ENCODE peak calls at places on chromosomes 11 and 22, in four cellular contexts. D is SK-N-SH, J is sigmoid colon, P is transverse colon. Q is an unnamed sample. For H3K27me3, the result is how much of the 10 kb centered on the place peaks cover.

GRCh38 chr22:19619144-19620009 is 94.9 kb upstream of the SEPTIN5 start:
- DNase-seq in D (no peak), P (no peak), J (no peak), Q (no peak)

GRCh38 chr11:85423794-85424193 is 203.3 kb downstream of the DLG2 start:
- DNase-seq in P (no peak), J (no peak), D (no peak), Q (no peak)

GRCh38 chr11:1236316-1237127 is 13.7 kb downstream of the MUC5B start:
- DNase-seq in D (no peak), P (no peak), J (peak), Q (peak)

GRCh38 chr11:44333271-44334218 is 23.6 kb upstream of the ALX4 start:
- DNase-seq in P (no peak), D (no peak), J (no peak), Q (no peak)

GRCh38 chr11:11157201-11157600 is 195.8 kb downstream of the CSNK2A3 start:
- DNase-seq in J (no peak), P (no peak), D (peak), Q (no peak)

GRCh38 chr11:75365711-75366181 is 14.3 kb upstream of the ARRB1 start:
- DNase-seq in J (no peak), D (no peak), P (no peak), Q (no peak)

GRCh38 chr11:13664351-13664750 is 4.1 kb upstream of the FAR1 start:
- DNase-seq in D (no peak), J (no peak), P (no peak), Q (no peak)

GRCh38 chr22:46328797-46329196 is 6.7 kb upstream of the TRMU start:
- DNase-seq in P (no peak), D (no peak), J (no peak), Q (no peak)

GRCh38 chr11:13098890-13099289 is 89.8 kb downstream of the RASSF10 start:
- DNase-seq in D (no peak), J (no peak), P (no peak), Q (no peak)

GRCh38 chr22:36301851-36302250 is 48.9 kb downstream of the APOL1 start:
- DNase-seq in D (no peak), P (no peak), J (no peak), Q (no peak)

GRCh38 chr11:69906453-69906907 is 87.3 kb upstream of the FGF3 start:
- DNase-seq in J (no peak), D (peak), P (no peak), Q (no peak)

GRCh38 chr11:68504432-68505066 is 44.0 kb downstream of the PPP6R3 start:
- DNase-seq in J (no peak), P (no peak), D (no peak), Q (no peak)

GRCh38 chr11:29256580-29256979 is 760.2 kb downstream of the KCNA4 start:
- DNase-seq in P (no peak), D (no peak), J (no peak), Q (no peak)

GRCh38 chr11:69921429-69922014 is 102.3 kb upstream of the FGF3 start:
- DNase-seq in J (peak), P (no peak), D (no peak), Q (peak)

GRCh38 chr11:94586978-94587377 is 19.8 kb downstream of the PIWIL4 start:
- DNase-seq in P (no peak), D (no peak), J (no peak), Q (no peak)

GRCh38 chr11:61488651-61489291 is 19.8 kb upstream of the LRRC10B start:
- DNase-seq in D (peak), J (no peak), P (peak), Q (no peak)

GRCh38 chr22:46044718-46045458 is 67.9 kb upstream of the WNT7B start:
- DNase-seq in J (peak), D (no peak), P (peak), Q (peak)

GRCh38 chr11:36362902-36363301 is 66.8 kb downstream of the PRR5L start:
- DNase-seq in J (no peak), D (no peak), P (no peak), Q (no peak)

GRCh38 chr11:132367293-132367692 is 996.9 kb downstream of the NTM start:
- DNase-seq in J (no peak), D (no peak), P (no peak), Q (no peak)

GRCh38 chr11:8338138-8338537 is 74.5 kb upstream of the LMO1 start:
- DNase-seq in J (no peak), P (peak), D (peak), Q (no peak)

GRCh38 chr11:101128571-101129202 is 926 bp downstream of the PGR start:
- DNase-seq in J (peak), D (peak), P (no peak), Q (no peak)

GRCh38 chr22:26462051-26462450 is 21.5 kb downstream of the HPS4 start:
- DNase-seq in P (no peak), J (no peak), D (no peak), Q (no peak)

GRCh38 chr11:12461516-12461915 is 84.1 kb downstream of the PARVA start:
- DNase-seq in P (no peak), D (peak), J (no peak), Q (no peak)

GRCh38 chr22:46057206-46057605 is 80.2 kb upstream of the WNT7B start:
- DNase-seq in J (peak), D (no peak), P (peak), Q (peak)

GRCh38 chr11:105862736-105863367 is 159.2 kb downstream of the MSANTD4 start:
- DNase-seq in P (no peak), D (peak), J (no peak), Q (no peak)

GRCh38 chr11:101738494-101738893 is 154.7 kb upstream of the TRPC6 start:
- DNase-seq in P (no peak), D (no peak), J (no peak), Q (no peak)

GRCh38 chr11:72418834-72419560 is 15.3 kb downstream of the CLPB start:
- DNase-seq in J (peak), P (no peak), D (no peak), Q (no peak)

GRCh38 chr11:127056338-127056971 is 55.9 kb upstream of the KIRREL3 start:
- DNase-seq in P (no peak), J (no peak), D (peak), Q (no peak)

GRCh38 chr11:118610773-118611432 is 3.5 kb downstream of the PHLDB1 start:
- DNase-seq in D (no peak), P (peak), J (peak), Q (peak)

GRCh38 chr11:19073454-19074415 is 13.2 kb upstream of the MRGPRX2 start:
- DNase-seq in J (no peak), P (no peak), D (no peak), Q (no peak)

GRCh38 chr22:24027991-24028390 is 16.9 kb downstream of the CABIN1 start:
- DNase-seq in P (no peak), D (no peak), J (no peak), Q (no peak)

GRCh38 chr11:123707206-123707605 is 34.3 kb downstream of the ZNF202 start:
- DNase-seq in D (no peak), J (no peak), P (no peak), Q (no peak)

GRCh38 chr11:110125632-110126031 is 32.4 kb downstream of the ZC3H12C start:
- DNase-seq in J (no peak), P (no peak), D (no peak), Q (no peak)

GRCh38 chr11:39247570-39248137 is 2211.8 kb downstream of the LRRC4C start:
- DNase-seq in P (no peak), D (no peak), J (no peak), Q (no peak)

GRCh38 chr11:33018840-33019239 is 3.2 kb downstream of the DEPDC7 start:
- DNase-seq in D (no peak), J (no peak), P (no peak), Q (no peak)

DNA sequence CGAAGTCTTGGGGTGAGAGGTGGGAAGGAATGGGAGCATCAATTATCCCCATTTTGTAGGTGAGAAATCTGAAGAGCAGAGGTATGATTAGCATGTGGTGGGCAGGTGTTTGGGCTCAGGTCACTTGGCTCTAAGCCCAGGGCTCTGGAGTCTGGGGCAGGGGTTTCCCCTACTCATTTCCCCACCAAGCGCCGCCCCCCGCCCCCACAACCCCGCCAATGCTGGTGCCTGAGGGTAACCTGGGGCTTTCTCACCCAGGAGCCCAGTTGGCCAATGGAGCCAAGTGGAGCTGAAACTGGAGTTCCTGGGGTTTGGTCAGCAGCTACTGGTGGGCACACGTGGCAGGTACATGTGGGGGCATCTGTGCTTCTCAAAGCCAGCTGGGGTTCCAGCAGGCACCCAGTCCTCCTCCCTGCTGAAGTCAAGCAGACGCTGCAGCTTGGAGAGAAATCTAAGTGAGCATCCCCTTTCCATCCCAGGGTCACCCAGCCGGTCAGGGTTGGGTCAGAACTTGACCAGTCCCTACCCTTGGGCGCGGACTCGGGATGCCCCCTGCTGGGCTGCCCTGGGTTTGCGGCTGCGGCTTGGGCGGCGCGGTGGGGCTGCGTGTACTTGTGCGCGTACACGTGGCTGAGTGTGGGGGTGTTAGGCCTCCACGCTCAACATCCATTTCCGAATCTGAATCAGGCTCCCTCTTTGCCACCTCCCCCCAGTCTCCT is 1.6 kb upstream of the CHRM1 start:
- DNase-seq in D (no peak), P (no peak), J (no peak), Q (no peak)
- H3K27me3 ChIP-seq in D (under half), P (half or more), J (under half), Q (half or more)

DNA sequence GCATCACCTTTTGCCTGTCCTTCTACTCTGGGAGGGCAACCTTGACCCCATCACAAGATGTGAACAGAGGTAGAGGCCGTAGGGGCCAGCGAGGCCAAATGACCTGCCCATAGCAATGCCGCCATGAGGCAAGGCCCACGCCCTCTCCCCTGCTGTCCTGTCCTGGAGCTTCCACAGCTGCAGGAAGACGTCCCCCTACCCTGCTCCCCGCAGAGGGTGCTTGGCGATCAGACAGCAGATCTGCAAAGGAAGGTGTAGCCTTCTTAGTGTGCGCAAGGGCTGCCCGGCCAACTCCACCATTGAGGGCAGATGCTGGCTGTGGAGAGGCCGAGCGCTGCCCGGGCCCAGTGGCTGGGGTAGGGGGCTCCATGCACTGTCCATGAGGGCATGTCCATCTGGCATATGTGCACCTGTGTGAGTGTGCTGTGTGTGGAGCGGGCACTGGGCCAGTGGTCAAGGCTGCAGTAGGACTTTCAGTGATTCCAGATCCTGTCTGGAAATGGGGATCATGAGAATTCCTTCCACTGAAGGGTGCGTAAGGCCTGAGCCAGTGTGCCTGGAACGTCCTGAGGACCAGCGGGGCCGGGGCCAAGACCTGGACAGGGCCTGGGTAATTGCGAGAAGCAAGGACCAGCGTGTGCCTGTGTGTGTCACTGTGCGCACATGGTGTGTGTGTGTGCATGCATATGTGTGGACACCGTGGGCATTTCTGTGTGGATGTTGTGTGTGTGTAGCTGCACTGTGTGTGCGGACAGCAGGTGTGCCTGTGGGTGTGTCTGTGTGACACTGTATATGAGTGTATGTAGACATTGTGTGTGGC is 11.0 kb downstream of the TRPM5 start:
- DNase-seq in J (no peak), D (no peak), P (no peak), Q (peak)
- TF ChIP-seq EP300 in J (no peak), D (no peak), P (no peak), Q (no peak)

GRCh38 chr11:30586251-30587144 is at the start of gene MPPED2:
- DNase-seq in J (peak), D (peak), P (peak), Q (peak)
- H3K27me3 ChIP-seq in J (under half), D (under half), P (half or more), Q (under half)

GRCh38 chr11:130582176-130582575 is 133.7 kb downstream of the ADAMTS15 start:
- DNase-seq in D (no peak), P (no peak), J (no peak), Q (no peak)

GRCh38 chr11:130576146-130576545 is 127.7 kb downstream of the ADAMTS15 start:
- DNase-seq in D (no peak), J (no peak), P (no peak), Q (no peak)

GRCh38 chr11:130580372-130580771 is 131.9 kb downstream of the ADAMTS15 start:
- DNase-seq in P (no peak), D (no peak), J (no peak), Q (no peak)

GRCh38 chr11:130581631-130582030 is 133.2 kb downstream of the ADAMTS15 start:
- DNase-seq in P (no peak), J (no peak), D (no peak), Q (no peak)

DNA sequence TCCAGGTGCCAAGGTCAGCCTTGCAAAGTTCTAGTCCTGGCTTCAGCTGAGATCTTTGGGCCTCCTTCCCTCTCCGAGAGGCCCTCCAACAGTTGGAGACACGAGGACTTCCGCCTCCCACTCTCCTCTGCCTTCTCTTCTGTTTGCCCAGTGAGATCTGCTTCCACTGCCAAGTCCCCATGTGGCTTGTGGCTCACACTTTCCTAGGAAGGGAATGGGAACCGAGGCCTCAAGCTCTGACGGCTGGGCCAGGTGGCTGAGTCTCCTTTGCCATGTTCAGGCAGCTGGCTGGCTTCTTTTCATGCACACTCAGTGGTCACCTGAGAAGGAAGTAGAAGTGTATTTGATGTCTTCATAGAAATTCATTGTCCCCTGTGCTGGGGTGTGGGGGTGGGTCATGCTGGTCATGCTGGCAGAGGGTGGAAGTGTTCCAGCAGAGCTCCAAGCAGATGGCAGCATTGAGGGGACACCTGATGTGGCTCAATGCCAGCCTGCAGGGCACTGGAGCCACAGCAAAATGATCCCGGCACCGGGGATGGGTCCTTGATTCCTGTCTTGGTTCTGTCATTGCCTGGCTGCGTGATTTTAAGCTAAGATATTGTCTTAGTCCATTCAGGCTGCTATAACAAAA is 130.4 kb downstream of the ADAMTS15 start:
- DNase-seq in J (no peak), D (no peak), P (no peak), Q (no peak)
- TF ChIP-seq EP300 in J (no peak), D (no peak), P (no peak), Q (no peak)

DNA sequence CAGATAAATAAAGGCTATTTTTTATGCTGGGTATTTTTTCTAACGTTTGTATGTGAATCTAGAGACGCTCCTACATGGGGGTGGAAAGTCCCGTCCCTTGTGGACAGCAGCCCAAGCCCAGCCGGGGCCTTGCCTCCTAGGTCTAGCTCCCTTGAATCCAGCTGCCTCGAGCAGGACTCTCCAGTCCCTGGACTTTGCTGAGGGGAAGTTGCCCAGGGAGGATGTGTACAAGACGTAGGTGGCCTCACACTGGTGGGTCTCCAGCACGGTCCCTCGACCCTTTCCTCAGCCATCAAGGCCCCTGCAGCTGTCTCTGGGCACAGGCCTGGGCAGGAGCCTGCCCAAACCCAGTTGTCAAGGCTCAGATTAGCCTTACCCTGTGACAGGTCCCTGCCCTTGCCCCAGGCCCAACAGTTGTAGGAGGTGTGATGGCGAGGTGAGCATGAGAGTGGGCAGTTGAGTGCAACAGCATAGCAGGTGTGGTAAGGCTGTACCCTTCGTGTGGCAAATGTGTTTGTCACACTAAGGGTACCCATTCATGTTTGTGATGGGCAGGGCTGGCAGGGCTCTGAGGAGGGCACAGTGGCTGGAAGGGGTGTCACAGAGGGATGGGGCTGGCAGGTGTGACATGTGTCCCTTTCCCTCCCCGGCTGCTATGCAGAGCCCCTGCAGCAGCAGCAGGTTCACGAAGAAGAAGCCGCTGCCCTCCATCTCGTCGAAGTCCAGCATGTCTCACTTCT is 3.4 kb downstream of the CCDC116 start:
- DNase-seq in D (no peak), P (no peak), J (no peak), Q (no peak)
- H3K27me3 ChIP-seq in D (under half), P (under half), J (under half), Q (under half)

GRCh38 chr11:66336234-66337102 is at the start of gene RIN1:
- DNase-seq in J (peak), P (peak), D (peak), Q (no peak)
- TF ChIP-seq EP300 in J (no peak), P (no peak), D (peak), Q (no peak)

GRCh38 chr11:92324890-92325289 is 100.3 kb downstream of the FAT3 start:
- DNase-seq in D (no peak), J (no peak), P (no peak), Q (no peak)
- H3K27me3 ChIP-seq in D (under half), J (under half), P (under half), Q (under half)

Q was measured in suprapubic skin.